ENCODE peak calls at places on chromosomes 11 and 22, in four cellular contexts. K is Right ventricle myocardium superior; Y is HCEC 1CT; C is stimulated activated CD8-positive, alpha-beta memory T cell treated with anti-CD3 and anti-CD28 coated beads, Interleukin-2, amount 100 ng/mL, for 1 hour. F is an unnamed sample.

GRCh38 chr11:61961570-61962212 is 5.7 kb downstream of the FTH1 start:
- DNase-seq in K (peak; percentile 87), Y (no peak), C (no peak), F (no peak)

GRCh38 chr11:47234669-47235075 is 13.9 kb downstream of the ACP2 start:
- DNase-seq in Y (no peak), K (no peak), C (peak; percentile 28), F (peak; percentile 13)

GRCh38 chr22:32880906-32881596 is 79.5 kb downstream of the TIMP3 start:
- DNase-seq in Y (no peak), C (no peak), K (peak; percentile 93), F (peak; percentile 73)

GRCh38 chr11:91350931-91351330 is 873.7 kb upstream of the FAT3 start:
- DNase-seq in K (no peak), C (no peak), Y (no peak), F (no peak)

GRCh38 chr11:119339581-119340334 is 925 bp downstream of the C1QTNF5 start:
- DNase-seq in K (peak; percentile 86), Y (peak; percentile 58), C (no peak), F (no peak)

GRCh38 chr22:19784396-19785175 is 24.0 kb downstream of the TBX1 start:
- DNase-seq in C (no peak), Y (no peak), K (peak; percentile 26), F (no peak)

GRCh38 chr11:70397336-70397982 is 870 bp upstream of the CTTN start:
- DNase-seq in C (no peak), Y (peak; percentile 11), K (no peak), F (peak; percentile 30)

GRCh38 chr11:93871521-93871920 is 21.1 kb upstream of the VSTM5 start:
- DNase-seq in K (no peak), Y (no peak), C (no peak), F (no peak)

GRCh38 chr11:65863889-65864757 is 3.9 kb downstream of the MUS81 start:
- DNase-seq in K (no peak), Y (no peak), C (no peak), F (no peak)

GRCh38 chr11:78189851-78190250 is 1.1 kb downstream of the USP35 start:
- DNase-seq in K (no peak), Y (no peak), C (no peak), F (no peak)

GRCh38 chr22:43862882-43863202 is 529 bp upstream of the SULT4A1 start:
- DNase-seq in K (no peak), C (no peak), Y (no peak), F (no peak)

GRCh38 chr11:61343792-61344745 is 11.0 kb downstream of the TKFC start:
- DNase-seq in Y (no peak), C (no peak), K (no peak), F (no peak)

GRCh38 chr11:17351510-17352176 is at the start of gene NCR3LG1:
- DNase-seq in C (peak; percentile 39), K (peak; percentile 73), Y (peak; percentile 68), F (peak; percentile 77)

GRCh38 chr22:41197046-41197807 is 7.9 kb upstream of the L3MBTL2 start:
- DNase-seq in Y (peak; percentile 55), C (peak; percentile 66), K (peak; percentile 90), F (peak; percentile 35)

GRCh38 chr11:78379039-78379670 is 38.5 kb downstream of the GAB2 start:
- DNase-seq in C (no peak), Y (peak; percentile 15), K (no peak), F (peak; percentile 19)

GRCh38 chr22:19972652-19973550 is 31.3 kb upstream of the TXNRD2 start:
- DNase-seq in C (no peak), Y (no peak), K (no peak), F (no peak)

GRCh38 chr22:17846326-17846992 is 72.2 kb upstream of the BID start:
- DNase-seq in Y (no peak), K (no peak), C (no peak), F (no peak)

GRCh38 chr11:35250192-35250591 is 111.2 kb downstream of the CD44 start:
- DNase-seq in C (no peak), K (no peak), Y (no peak), F (no peak)

GRCh38 chr11:57303990-57304579 is 20.7 kb downstream of the TNKS1BP1 start:
- DNase-seq in K (no peak), Y (no peak), C (no peak), F (no peak)

GRCh38 chr11:44700009-44700408 is 26.8 kb upstream of the TSPAN18 start:
- DNase-seq in Y (no peak), K (no peak), C (no peak), F (no peak)

GRCh38 chr11:12291313-12291712 is 86.1 kb upstream of the PARVA start:
- DNase-seq in Y (no peak), K (no peak), C (no peak), F (no peak)

F was measured in IMR-90.